ENCODE peak calls at places on chromosomes 12 and 14, in seven cellular contexts. Z, T, N, S, G, A and D are unnamed samples.

GRCh38 chr12:93954160-93955112 is 193.9 kb upstream of the PLXNC1 start:
- DNase-seq in Z (peak; percentile 71), T (no peak), N (no peak), S (no peak), G (no peak), A (no peak), D (no peak)

GRCh38 chr12:50642035-50642451 is 121.9 kb upstream of the ATF1 start:
- DNase-seq in Z (no peak), T (no peak), N (peak; percentile 56), S (no peak), G (no peak), A (no peak), D (no peak)

GRCh38 chr14:22300646-22301045 is 288.4 kb downstream of the DAD1 start:
- DNase-seq in Z (no peak), T (no peak), N (no peak), S (no peak), G (no peak), A (no peak), D (no peak)

GRCh38 chr14:55332654-55333570 is 61.7 kb downstream of the FBXO34 start:
- DNase-seq in Z (no peak), T (no peak), N (no peak), S (no peak), G (no peak), A (no peak), D (no peak)

GRCh38 chr12:89709994-89710872 is 1.6 kb upstream of the ATP2B1 start:
- DNase-seq in Z (no peak), T (peak; percentile 69), N (no peak), S (peak; percentile 52), G (peak; percentile 58), A (peak; percentile 67), D (peak; percentile 65)

GRCh38 chr14:101463566-101464171 is 97.6 kb upstream of the DIO3 start:
- DNase-seq in Z (no peak), T (no peak), N (no peak), S (no peak), G (no peak), A (no peak), D (no peak)

GRCh38 chr12:8064131-8064530 is 2.0 kb downstream of the C3AR1 start:
- DNase-seq in Z (no peak), T (no peak), N (no peak), S (no peak), G (no peak), A (no peak), D (no peak)

GRCh38 chr12:101927042-101927441 is 49.7 kb downstream of the DRAM1 start:
- DNase-seq in Z (no peak), T (no peak), N (peak; percentile 85), S (no peak), G (no peak), A (no peak), D (no peak)

GRCh38 chr12:43277630-43278267 is 274.3 kb downstream of the ADAMTS20 start:
- DNase-seq in Z (no peak), T (peak; percentile 25), N (peak; percentile 64), S (no peak), G (no peak), A (no peak), D (no peak)

GRCh38 chr14:55707365-55707804 is 127.4 kb downstream of the KTN1 start:
- DNase-seq in Z (no peak), T (peak; percentile 61), N (peak; percentile 75), S (no peak), G (peak; percentile 4), A (no peak), D (no peak)

GRCh38 chr12:71551529-71551928 is 111.9 kb downstream of the LGR5 start:
- DNase-seq in Z (no peak), T (no peak), N (peak; percentile 58), S (no peak), G (peak; percentile 14), A (no peak), D (no peak)

GRCh38 chr12:28122756-28123155 is 67.5 kb upstream of the CCDC91 start:
- DNase-seq in Z (no peak), T (no peak), N (no peak), S (no peak), G (no peak), A (no peak), D (no peak)

GRCh38 chr12:118120579-118121363 is 15.2 kb upstream of the PEBP1 start:
- DNase-seq in Z (peak; percentile 70), T (peak; percentile 84), N (peak; percentile 81), S (peak; percentile 74), G (peak; percentile 76), A (peak; percentile 74), D (peak; percentile 88)

GRCh38 chr12:57766464-57767311 is at the start of gene CYP27B1:
- DNase-seq in Z (no peak), T (no peak), N (peak; percentile 59), S (peak; percentile 46), G (no peak), A (no peak), D (no peak)

GRCh38 chr12:83537428-83538053 is 850.8 kb downstream of the TMTC2 start:
- DNase-seq in Z (no peak), T (no peak), N (peak; percentile 0), S (no peak), G (no peak), A (no peak), D (no peak)

GRCh38 chr12:851913-852312 is 97.6 kb downstream of the RAD52 start:
- DNase-seq in Z (no peak), T (peak; percentile 17), N (peak; percentile 80), S (no peak), G (no peak), A (no peak), D (no peak)

GRCh38 chr14:35883677-35884293 is 57.6 kb downstream of the BRMS1L start:
- DNase-seq in Z (no peak), T (peak; percentile 41), N (peak; percentile 50), S (peak; percentile 25), G (peak; percentile 49), A (no peak), D (no peak)

GRCh38 chr12:55736780-55737580 is 5.9 kb upstream of the GDF11 start:
- DNase-seq in Z (peak; percentile 71), T (peak; percentile 88), N (peak; percentile 79), S (peak; percentile 71), G (peak; percentile 71), A (peak; percentile 79), D (peak; percentile 91)

GRCh38 chr12:52156757-52157565 is 34.9 kb downstream of the KRT80 start:
- DNase-seq in Z (peak; percentile 69), T (peak; percentile 86), N (peak; percentile 66), S (peak; percentile 84), G (peak; percentile 64), A (peak; percentile 84), D (peak; percentile 88)

GRCh38 chr12:14993537-14994266 is 20.9 kb downstream of the PDE6H start:
- DNase-seq in Z (no peak), T (peak; percentile 18), N (peak; percentile 71), S (peak; percentile 33), G (peak; percentile 49), A (no peak), D (no peak)

DNA sequence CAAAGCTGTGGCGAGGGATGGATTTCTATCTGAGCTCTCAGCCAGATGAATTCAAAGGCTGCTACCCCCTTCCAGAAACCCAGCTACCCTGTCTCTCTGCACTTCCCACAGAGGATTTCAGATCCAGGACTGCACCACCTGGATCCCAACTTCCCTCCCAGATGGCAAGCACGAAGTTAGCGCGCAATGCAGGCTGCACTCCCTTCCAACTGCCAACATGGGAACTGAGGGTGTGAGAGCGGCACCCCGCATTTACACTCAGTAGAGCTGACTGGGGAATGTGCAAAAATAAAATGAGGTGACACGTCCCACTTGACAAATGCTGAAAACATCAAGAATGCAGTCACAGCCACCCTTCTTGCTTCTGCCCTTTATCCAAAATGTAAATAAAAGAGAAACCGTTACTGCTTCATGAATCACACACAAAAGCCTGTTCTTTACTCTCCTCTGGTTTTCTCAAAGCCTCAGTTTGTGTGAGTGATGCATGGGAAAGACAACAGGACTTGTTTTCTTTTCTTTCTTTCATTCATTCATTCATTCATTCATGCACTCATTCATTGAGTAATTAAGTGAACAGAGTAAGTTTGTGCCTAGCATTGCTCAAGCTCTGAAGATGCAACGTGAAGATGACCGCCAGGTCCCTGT is 85.7 kb downstream of the ITPK1 start:
- DNase-seq in Z (no peak), T (no peak), N (no peak), S (no peak), G (no peak), A (no peak), D (no peak)
- H3K4me1 ChIP-seq in Z (peaks cover 35% of the 10 kb centered on the region), T (peaks cover 23% of the 10 kb centered on the region), N (peaks cover 17% of the 10 kb centered on the region), S (peaks cover 17% of the 10 kb centered on the region), G (peaks cover 18% of the 10 kb centered on the region), A (peaks cover 3% of the 10 kb centered on the region), D (peaks cover 28% of the 10 kb centered on the region)

GRCh38 chr12:132949936-132950837 is 5.9 kb downstream of the ZNF605 start:
- DNase-seq in Z (no peak), T (no peak), N (no peak), S (no peak), G (no peak), A (no peak), D (no peak)

GRCh38 chr12:132953163-132953425 is 3.0 kb downstream of the ZNF605 start:
- DNase-seq in Z (no peak), T (no peak), N (no peak), S (no peak), G (no peak), A (no peak), D (no peak)

GRCh38 chr12:132952371-132953162 is 3.5 kb downstream of the ZNF605 start:
- DNase-seq in Z (no peak), T (no peak), N (no peak), S (no peak), G (no peak), A (no peak), D (no peak)

GRCh38 chr12:132950844-132951535 is 5.1 kb downstream of the ZNF605 start:
- DNase-seq in Z (no peak), T (no peak), N (no peak), S (no peak), G (no peak), A (no peak), D (no peak)

GRCh38 chr12:132951649-132952048 is 4.5 kb downstream of the ZNF605 start:
- DNase-seq in Z (no peak), T (no peak), N (no peak), S (no peak), G (no peak), A (no peak), D (no peak)
- H3K4me3 ChIP-seq in Z (no peak overlapping the region), T (no peak overlapping the region), N (no peak overlapping the region), S (no peak overlapping the region), G (no peak overlapping the region), A (no peak overlapping the region), D (no peak overlapping the region)

GRCh38 chr12:47032644-47033043 is 46.8 kb upstream of the PCED1B start:
- DNase-seq in Z (no peak), T (peak; percentile 72), N (peak; percentile 84), S (no peak), G (peak; percentile 60), A (no peak), D (no peak)
- TF ChIP-seq CTCF in Z (peak; percentile 56), T (peak; percentile 73), N (peak; percentile 53), S (peak; percentile 50), G (peak; percentile 84), A (peak; percentile 37), D (no peak)

DNA sequence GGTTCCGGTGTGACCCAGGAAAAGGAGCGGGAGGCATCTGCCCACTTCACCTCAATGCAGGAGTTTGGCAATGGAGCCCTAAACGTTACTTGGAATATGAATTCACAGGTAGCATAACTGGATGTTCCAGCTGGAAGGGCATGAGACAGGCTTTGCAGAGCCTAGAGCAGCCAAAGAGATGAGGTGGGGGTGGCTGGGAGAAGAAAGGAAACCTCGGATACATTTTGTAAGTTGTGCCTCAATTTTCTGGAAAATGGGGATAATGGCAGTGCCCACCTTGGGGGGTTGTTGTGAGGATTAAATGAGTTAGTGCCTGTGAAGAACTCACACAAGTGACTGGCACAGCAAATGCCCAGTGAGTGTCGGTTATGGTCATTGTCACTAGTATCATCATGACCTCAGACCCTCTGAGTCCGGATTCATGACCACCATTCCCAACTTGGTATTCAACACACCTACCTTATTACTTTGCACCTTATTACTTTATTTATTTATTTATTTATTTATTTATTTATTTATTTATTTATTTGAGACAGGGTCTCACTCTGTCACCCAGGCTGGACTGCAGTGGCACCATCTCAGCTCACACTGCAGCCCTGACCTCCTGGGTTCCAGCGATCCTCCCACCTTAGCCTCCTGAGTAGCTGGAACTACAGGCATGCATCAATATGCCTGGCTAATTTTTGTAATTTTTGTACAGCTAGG is 56.0 kb downstream of the CLMN start:
- DNase-seq in Z (no peak), T (no peak), N (no peak), S (no peak), G (no peak), A (no peak), D (no peak)
- H3K4me1 ChIP-seq in Z (peaks cover 53% of the 10 kb centered on the region), T (peaks cover 18% of the 10 kb centered on the region), N (peaks cover 19% of the 10 kb centered on the region), S (peaks cover 7% of the 10 kb centered on the region), G (peaks cover 67% of the 10 kb centered on the region), A (peaks cover 10% of the 10 kb centered on the region), D (peaks cover 36% of the 10 kb centered on the region)